ENCODE peak calls at places on chromosome 11, in four cellular contexts. Z, B, M and T are unnamed samples.

GRCh38 chr11:86152006-86152862 is 83.3 kb upstream of the PICALM start:
- DNase-seq in Z (peak; percentile 34), M (no peak), B (no peak), T (peak; percentile 38)

GRCh38 chr11:69455969-69456368 is 25.5 kb upstream of the LINC01488 start:
- DNase-seq in M (no peak), Z (no peak), B (no peak), T (no peak)

GRCh38 chr11:117610045-117610444 is 187.0 kb downstream of the DSCAML1 start:
- DNase-seq in M (no peak), Z (no peak), B (peak; percentile 27), T (peak; percentile 11)

GRCh38 chr11:10941429-10941828 is 83.6 kb upstream of the ZBED5 start:
- DNase-seq in M (no peak), Z (no peak), B (no peak), T (no peak)

GRCh38 chr11:108958446-108959123 is 293.7 kb downstream of the DDX10 start:
- DNase-seq in Z (no peak), B (no peak), M (no peak), T (no peak)

GRCh38 chr11:10246991-10247390 is 47.0 kb downstream of the SBF2 start:
- DNase-seq in B (no peak), Z (no peak), M (no peak), T (no peak)

GRCh38 chr11:111358038-111359001 is 20.8 kb downstream of the POU2AF1 start:
- DNase-seq in Z (no peak), M (no peak), B (no peak), T (no peak)

GRCh38 chr11:26599421-26599820 is 27.4 kb upstream of the MUC15 start:
- DNase-seq in Z (no peak), B (no peak), M (no peak), T (no peak)

GRCh38 chr11:78202733-78203167 is 14.0 kb downstream of the USP35 start:
- DNase-seq in Z (no peak), M (no peak), B (no peak), T (no peak)

GRCh38 chr11:76049506-76049905 is 156.8 kb downstream of the WNT11 start:
- DNase-seq in B (no peak), M (no peak), Z (no peak), T (no peak)

GRCh38 chr11:74397531-74398243 is 546 bp downstream of the PGM2L1 start:
- DNase-seq in B (peak; percentile 86), Z (peak; percentile 67), M (peak; percentile 48), T (peak; percentile 5)

GRCh38 chr11:26187639-26188038 is 144.3 kb upstream of the ANO3 start:
- DNase-seq in M (no peak), Z (peak; percentile 7), B (no peak), T (no peak)

GRCh38 chr11:61609000-61609969 is 28.4 kb upstream of the SYT7 start:
- DNase-seq in B (no peak), Z (no peak), M (no peak), T (no peak)

GRCh38 chr11:34837246-34837856 is 78.8 kb downstream of the APIP start:
- DNase-seq in B (no peak), M (no peak), Z (no peak), T (no peak)

GRCh38 chr11:121606354-121606753 is 153.6 kb upstream of the SORL1-AS1 start:
- DNase-seq in M (no peak), B (no peak), Z (no peak), T (no peak)

GRCh38 chr11:101866619-101867491 is 48.0 kb upstream of the CEP126 start:
- DNase-seq in B (peak; percentile 62), M (no peak), Z (no peak), T (no peak)

GRCh38 chr11:132935383-132935782 is 596.9 kb downstream of the OPCML start:
- DNase-seq in M (no peak), B (no peak), Z (no peak), T (no peak)

GRCh38 chr11:120336641-120337132 is 474 bp downstream of the ARHGEF12 start:
- DNase-seq in B (peak; percentile 31), M (no peak), Z (no peak), T (peak; percentile 19)

GRCh38 chr11:108970221-108970991 is 305.5 kb downstream of the DDX10 start:
- DNase-seq in Z (no peak), M (no peak), B (no peak), T (no peak)

GRCh38 chr11:127919206-127920000 is 668.0 kb downstream of the ETS1 start:
- DNase-seq in B (no peak), M (no peak), Z (no peak), T (no peak)

GRCh38 chr11:100851129-100851528 is 164.0 kb downstream of the ARHGAP42 start:
- DNase-seq in M (peak; percentile 41), B (no peak), Z (no peak), T (no peak)

GRCh38 chr11:35250631-35251030 is 111.7 kb downstream of the CD44 start:
- DNase-seq in Z (no peak), M (no peak), B (no peak), T (no peak)

GRCh38 chr11:8863838-8864237 is 47.2 kb upstream of the AKIP1 start:
- DNase-seq in M (no peak), Z (no peak), B (no peak), T (peak; percentile 42)

GRCh38 chr11:110297726-110298297 is 1.4 kb upstream of the RDX start:
- DNase-seq in M (no peak), B (no peak), Z (no peak), T (no peak)

GRCh38 chr11:65119670-65119995 is 2.1 kb upstream of the ZNHIT2 start:
- DNase-seq in Z (no peak), M (no peak), B (no peak), T (no peak)

GRCh38 chr11:65118097-65118837 is 766 bp upstream of the ZNHIT2 start:
- DNase-seq in M (no peak), B (no peak), Z (peak; percentile 9), T (no peak)

GRCh38 chr11:65116370-65117205 is 913 bp downstream of the ZNHIT2 start:
- DNase-seq in B (no peak), Z (peak; percentile 64), M (no peak), T (no peak)

GRCh38 chr11:65115361-65116082 is 2.0 kb downstream of the ZNHIT2 start:
- DNase-seq in M (no peak), B (no peak), Z (peak; percentile 7), T (no peak)

DNA sequence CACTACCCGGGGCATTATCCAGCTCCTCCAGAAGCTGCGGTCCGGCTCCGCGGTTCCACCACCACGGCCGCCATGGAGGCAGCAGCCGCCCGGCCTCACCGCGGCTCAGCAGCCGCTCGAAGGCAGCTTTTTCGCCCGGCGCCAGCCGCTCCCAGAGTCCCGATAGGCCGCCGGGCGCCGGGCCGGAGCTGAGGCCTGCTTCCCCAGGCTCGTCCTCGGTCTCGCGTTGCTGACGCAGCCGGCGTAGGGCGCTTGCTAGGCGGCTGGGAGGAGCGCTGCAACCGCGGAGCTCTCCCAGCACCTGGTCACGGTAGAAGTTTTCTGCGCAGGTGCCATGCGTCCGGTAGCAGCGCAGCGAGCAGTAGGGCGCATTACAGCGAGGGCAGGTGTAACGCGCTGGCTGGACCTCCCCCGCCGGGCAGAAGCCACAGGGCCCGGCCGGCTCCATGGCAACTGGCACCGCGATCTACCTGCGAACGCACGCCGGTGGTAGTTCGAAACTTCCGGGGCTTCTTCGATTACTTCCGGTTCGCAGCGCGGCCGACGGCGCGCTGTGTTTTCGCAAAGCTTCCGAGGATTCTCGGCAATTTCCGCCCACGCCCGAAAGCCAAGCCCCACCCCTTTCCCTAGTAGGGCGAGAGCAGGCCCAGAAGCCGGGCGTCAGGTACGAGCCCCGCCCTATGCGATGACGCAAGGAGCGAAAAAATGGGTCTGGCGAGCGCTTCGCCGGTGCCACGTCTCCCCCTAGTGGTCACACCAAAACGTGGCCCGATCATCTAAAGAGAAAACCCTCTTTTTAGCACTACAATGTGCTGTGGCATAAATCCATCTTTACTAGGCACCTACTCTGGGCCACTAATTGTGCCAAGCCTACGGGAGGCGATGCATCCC is at the start of gene ZNHIT2:
- DNase-seq in Z (peak; percentile 100), M (peak; percentile 98), B (peak; percentile 82), T (peak; percentile 92)
- TF ChIP-seq POLR2A in Z (peak; percentile 90), M (peak; percentile 87), B (peak; percentile 82), T (peak; percentile 71)

DNA sequence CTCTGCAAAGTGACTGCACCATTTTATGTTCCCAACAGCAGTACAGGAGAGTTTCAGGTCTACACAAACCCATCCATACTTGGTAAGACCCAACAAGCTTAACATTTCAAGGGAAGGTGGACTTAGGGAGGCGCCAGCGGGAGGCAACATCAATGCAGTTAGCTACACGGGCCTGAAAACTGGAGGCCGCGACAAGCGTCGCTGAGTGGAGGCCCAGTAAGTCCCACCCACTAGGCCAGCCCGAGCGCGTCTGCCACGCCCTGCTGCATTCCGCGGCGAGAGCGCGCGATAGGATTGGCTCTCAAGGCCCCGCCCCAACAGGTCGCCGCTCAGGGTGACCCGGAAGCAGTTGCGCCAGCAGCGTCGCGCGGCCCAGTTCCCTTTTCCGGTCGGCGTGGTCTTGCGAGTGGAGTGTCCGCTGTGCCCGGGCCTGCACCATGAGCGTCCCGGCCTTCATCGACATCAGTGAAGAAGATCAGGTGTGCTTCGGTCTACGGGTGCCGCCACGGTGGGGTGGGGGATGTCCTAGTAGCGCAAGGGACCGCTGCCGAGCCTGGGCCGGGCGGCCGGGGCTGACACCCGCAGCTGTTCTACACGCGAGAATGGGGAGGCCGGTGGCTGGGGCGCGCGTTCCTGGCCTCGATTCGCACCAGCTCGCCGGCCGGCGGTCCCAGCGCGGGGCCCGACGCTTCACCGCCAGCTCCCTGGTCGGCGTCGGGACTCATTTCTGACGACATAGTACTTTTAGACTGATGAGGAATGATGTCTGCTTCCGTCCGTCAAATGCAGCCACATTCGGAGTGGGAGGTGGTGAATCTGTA is at the start of gene EIF3M:
- DNase-seq in Z (peak; percentile 96), M (peak; percentile 93), B (peak; percentile 72), T (peak; percentile 89)
- TF ChIP-seq POLR2A in Z (peak; percentile 85), M (peak; percentile 84), B (peak; percentile 87), T (peak; percentile 85)

DNA sequence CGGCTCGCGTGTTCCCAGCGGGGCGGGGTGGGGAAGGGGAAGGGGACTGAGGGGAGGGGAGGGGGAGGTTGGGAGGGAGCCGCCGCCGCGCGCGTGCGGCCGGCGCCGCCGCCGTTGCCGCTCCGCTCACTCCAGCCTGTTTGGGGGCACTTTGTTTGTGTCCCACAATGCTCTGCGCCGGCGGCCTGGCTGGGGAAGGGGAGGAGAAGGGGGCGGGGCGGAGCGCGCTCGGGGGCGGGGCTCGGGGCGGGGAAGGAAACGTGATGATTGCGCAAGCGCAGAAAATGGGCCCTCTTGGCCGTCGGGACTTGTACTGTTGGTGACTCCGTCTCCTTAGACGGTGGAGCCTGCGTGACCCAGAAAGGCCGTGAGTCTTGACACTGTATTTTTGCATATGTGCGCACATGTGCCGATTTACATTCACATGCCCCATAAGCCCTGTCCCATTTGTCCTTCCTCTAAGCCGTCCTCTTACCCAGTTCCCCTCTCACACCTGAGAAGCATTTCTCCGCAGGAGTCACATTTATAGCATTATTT is at the start of gene ZBTB44:
- DNase-seq in B (peak; percentile 63), Z (peak; percentile 93), M (peak; percentile 72), T (peak; percentile 65)
- TF ChIP-seq POLR2A in B (peak; percentile 42), Z (peak; percentile 75), M (peak; percentile 88), T (no peak)

DNA sequence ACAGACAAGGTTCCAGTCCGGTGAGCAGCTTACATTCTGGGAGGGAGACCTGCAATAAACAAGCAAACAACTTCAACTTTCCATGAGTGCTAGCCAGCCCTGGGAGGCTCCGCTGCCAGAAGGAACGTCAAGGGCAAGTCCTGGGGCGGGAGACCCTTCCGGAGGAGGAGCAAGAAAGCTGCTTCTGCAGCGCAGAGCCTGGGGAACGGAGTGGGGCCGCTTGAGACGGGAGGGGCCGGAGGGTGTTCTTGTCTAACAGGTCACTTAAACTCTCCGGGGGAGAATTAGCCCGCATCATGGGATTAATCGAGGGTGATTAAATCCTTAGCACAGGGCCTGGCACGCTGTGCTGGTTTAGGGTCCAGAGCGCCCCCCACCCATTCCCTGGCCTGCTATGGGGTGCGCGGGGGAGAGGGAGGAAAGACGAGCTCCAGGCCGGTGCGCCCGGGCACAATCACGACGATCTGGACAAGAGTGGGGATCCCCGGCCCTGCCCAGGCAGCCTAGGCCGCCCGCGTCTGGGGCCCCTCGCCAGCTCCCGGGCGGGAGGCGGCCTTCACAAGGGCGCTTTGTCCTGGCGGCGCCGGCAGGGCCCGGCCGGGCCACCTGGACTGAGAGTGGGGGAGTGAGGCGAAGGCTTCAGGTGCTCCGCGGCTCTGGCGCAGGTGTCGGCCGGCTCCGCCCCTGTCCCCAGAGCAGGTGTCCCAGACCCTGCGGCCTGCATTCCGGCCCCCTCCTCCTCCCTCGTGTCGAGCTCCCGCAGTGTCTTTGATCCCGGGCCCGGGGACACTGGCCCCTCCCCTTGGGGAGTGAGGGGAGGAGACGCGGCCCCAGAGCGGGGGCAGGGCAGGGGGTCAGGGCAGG is 663 bp upstream of the LARGE2 start:
- DNase-seq in Z (peak; percentile 96), M (no peak), B (no peak), T (no peak)
- TF ChIP-seq POLR2A in Z (peak; percentile 93), M (no peak), B (no peak), T (no peak)